ENCODE peak calls at places on chromosomes 5 and 9, in seven cellular contexts. S is uterus, G is ovary, I is GM12878, D is thyroid gland, J is colonic mucosa, V is T-helper 17 cell. T is an unnamed sample. For H3K9me3, the result is how much of the 10 kb centered on the place peaks cover.

GRCh38 chr9:128419061-128419925 is 1.4 kb upstream of the CERCAM start:
- DNase-seq in S (peak), G (peak), I (no peak), D (peak), J (no peak), V (no peak), T (no peak)

GRCh38 chr9:70747335-70747734 is 332.9 kb upstream of the KLF9 start:
- DNase-seq in S (no peak), G (no peak), I (no peak), D (peak), J (no peak), V (no peak), T (no peak)

GRCh38 chr9:20683351-20684034 is 566 bp upstream of the FOCAD start:
- DNase-seq in S (peak), G (peak), I (no peak), D (peak), J (peak), V (no peak), T (peak)

GRCh38 chr5:59746261-59746765 is 147.2 kb downstream of the PDE4D start:
- DNase-seq in S (no peak), G (no peak), I (no peak), D (no peak), J (peak), V (no peak), T (no peak)

GRCh38 chr5:72608297-72608696 is 101.1 kb upstream of the ZNF366 start:
- DNase-seq in S (no peak), G (peak), I (no peak), D (no peak), J (no peak), V (no peak), T (peak)

GRCh38 chr5:133655966-133656365 is 43.6 kb upstream of the FSTL4 start:
- DNase-seq in S (no peak), G (no peak), I (no peak), D (no peak), J (no peak), V (no peak), T (no peak)

GRCh38 chr9:94553029-94553938 is 1.6 kb upstream of the PCAT7 start:
- DNase-seq in S (no peak), G (no peak), I (no peak), D (no peak), J (peak), V (no peak), T (no peak)

GRCh38 chr5:126519637-126520592 is 75.1 kb downstream of the ALDH7A1 start:
- DNase-seq in S (peak), G (peak), I (no peak), D (peak), J (peak), V (no peak), T (peak)

GRCh38 chr9:78292716-78293497 is 4.0 kb upstream of the PSAT1 start:
- DNase-seq in S (no peak), G (no peak), I (no peak), D (no peak), J (no peak), V (no peak), T (no peak)

GRCh38 chr5:24110019-24110615 is 534.7 kb downstream of the CDH10 start:
- DNase-seq in S (no peak), G (no peak), I (no peak), D (no peak), J (no peak), V (no peak), T (no peak)
- H3K9me3 ChIP-seq in S (under half), G (under half), I (under half), D (under half), J (under half), V (under half), T (under half)

DNA sequence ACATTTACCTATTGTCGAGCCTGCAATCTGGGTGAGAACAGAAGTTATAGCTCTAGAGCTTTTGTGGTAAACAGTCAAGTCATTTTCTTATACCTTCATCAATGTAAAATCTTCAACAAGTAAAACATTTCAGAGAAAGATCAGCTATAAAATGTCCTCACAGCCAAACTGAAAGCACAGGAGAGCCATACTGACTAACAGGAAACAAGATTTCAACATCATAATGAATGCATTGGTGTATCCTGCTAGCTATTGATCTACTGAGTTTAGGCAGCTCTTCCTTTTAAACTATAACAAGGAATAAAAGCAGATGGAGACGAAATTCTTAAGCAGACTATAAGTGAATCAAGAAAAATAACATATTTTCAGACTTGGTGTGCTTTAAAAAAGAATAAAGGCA is 1522.9 kb upstream of the WWC1 start:
- DNase-seq in S (no peak), G (no peak), I (no peak), D (no peak), J (no peak), V (no peak), T (no peak)
- H3K9me3 ChIP-seq in S (under half), G (under half), I (under half), D (under half), J (under half), V (under half), T (under half)

DNA sequence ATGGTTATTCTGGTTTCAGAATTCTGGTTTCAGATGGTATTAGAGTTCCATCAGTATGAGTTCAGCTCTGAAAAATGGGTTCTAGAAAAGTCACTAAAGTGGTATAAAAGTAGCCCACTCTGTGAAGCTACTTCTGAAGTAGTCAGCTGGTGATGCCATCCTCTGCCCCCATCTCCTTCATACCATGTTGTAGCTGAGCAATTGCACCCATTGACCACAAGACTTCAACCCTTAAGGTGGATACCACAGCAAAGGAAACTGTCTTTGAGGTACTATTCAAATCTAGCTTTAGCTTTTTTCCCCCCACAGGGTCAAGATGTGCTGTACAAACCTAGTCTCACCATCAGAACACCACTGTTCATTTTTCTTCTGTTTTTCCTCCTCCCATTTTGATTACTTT is 444.9 kb downstream of the DMAC1 start:
- DNase-seq in S (no peak), G (no peak), I (no peak), D (no peak), J (no peak), V (no peak), T (no peak)
- H3K9me3 ChIP-seq in S (under half), G (under half), I (under half), D (under half), J (under half), V (under half), T (under half)

GRCh38 chr5:141413540-141414069 is 818 bp downstream of the PCDHGA10 start:
- DNase-seq in S (no peak), G (no peak), I (no peak), D (no peak), J (no peak), V (no peak), T (no peak)
- H3K9me3 ChIP-seq in S (under half), G (under half), I (under half), D (under half), J (under half), V (under half), T (half or more)

DNA sequence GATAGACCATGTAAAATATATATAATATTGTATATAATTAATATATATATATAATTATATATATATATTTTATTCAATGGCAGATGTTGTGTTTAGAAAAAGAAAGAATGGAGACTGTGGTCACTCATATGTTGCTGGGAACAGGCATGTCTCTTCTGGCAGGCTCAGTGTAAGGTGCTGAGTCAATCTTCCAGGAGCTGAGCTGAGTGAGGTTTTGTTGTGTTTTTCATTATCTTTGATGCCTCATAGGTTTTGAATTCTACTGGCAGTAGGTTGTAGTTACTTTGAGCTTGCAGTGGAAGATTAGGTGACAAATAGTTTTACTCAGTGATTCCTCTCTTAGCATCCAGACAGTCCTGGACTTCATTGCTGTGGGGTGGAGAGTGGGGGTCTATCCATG is 561.3 kb downstream of the IRX1 start:
- DNase-seq in S (no peak), G (no peak), I (no peak), D (no peak), J (no peak), V (no peak), T (no peak)
- H3K9me3 ChIP-seq in S (under half), G (under half), I (under half), D (under half), J (under half), V (under half), T (under half)

DNA sequence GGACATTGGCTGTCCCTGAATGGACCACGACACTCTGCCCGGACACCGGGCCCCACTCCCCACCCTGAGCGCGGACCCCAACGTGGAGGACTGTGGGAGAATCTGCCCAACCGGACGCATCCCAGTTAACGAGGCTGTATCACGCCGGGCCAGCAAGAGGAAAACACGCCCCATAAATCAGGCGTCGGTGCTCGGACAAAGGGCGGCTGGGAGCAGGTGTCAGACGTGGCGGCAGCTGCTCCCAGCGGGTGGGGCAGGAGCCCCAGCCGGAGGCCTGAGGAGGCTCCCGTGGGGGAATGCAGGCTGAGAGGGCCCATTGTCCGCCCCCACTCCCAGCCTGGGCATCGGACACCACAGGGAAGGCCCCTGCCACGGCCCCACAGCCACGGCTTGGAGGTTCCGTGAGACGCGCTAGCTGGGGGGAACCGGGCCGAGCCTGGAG is 19.2 kb downstream of the NOTCH1 start:
- DNase-seq in S (no peak), G (no peak), I (no peak), D (no peak), J (peak), V (no peak), T (no peak)
- H3K9me3 ChIP-seq in S (under half), G (under half), I (under half), D (under half), J (under half), V (under half), T (under half)

GRCh38 chr5:3905521-3905920 is 309.9 kb downstream of the IRX1 start:
- DNase-seq in S (no peak), G (no peak), I (no peak), D (no peak), J (no peak), V (no peak), T (no peak)

GRCh38 chr5:3899093-3899492 is 303.5 kb downstream of the IRX1 start:
- DNase-seq in S (no peak), G (no peak), I (no peak), D (no peak), J (no peak), V (no peak), T (no peak)

GRCh38 chr5:3905031-3905430 is 309.4 kb downstream of the IRX1 start:
- DNase-seq in S (no peak), G (no peak), I (no peak), D (no peak), J (no peak), V (no peak), T (no peak)

DNA sequence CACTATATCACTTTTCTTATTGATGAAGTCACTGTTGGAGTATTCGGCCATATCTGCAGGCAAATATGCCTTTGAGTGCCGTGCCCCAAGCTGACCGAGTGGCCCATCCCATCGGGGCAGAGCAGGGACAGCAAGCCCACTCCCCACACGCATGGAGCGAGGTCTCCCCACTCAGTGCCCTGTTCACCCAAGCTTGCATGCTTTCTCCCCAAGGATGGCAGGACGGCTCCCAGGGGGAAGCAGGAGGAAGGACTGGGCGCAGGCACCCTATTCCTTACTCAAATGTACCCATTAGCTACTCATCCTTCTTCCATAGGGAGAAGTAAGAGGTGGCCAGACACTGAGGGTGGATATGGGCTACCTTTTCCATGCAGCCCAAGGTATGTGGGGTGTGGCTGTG is 309.0 kb downstream of the IRX1 start:
- DNase-seq in S (no peak), G (no peak), I (no peak), D (no peak), J (no peak), V (no peak), T (no peak)
- H3K9me3 ChIP-seq in S (under half), G (under half), I (under half), D (under half), J (under half), V (under half), T (under half)